ENCODE peak calls at places on chromosomes 1 and 21, in seven cellular contexts. R is K562, Y is SK-N-SH, M is tibial nerve, O is stomach, E is transverse colon, D is ovary. I is an unnamed sample.
A peak's percentile ranks its signal among the peaks of the same experiment; 100 is the strongest.

GRCh38 chr1:18938008-18938706 is 18.3 kb downstream of the IFFO2 start:
- DNase-seq in R (no peak), M (no peak), D (no peak), O (no peak), E (no peak), Y (no peak), I (no peak)

GRCh38 chr1:9561429-9561828 is 22.2 kb downstream of the SLC25A33 start:
- DNase-seq in M (no peak), E (peak; percentile 45), R (peak; percentile 33), D (no peak), Y (peak; percentile 30), O (no peak), I (no peak)

GRCh38 chr1:235953801-235954200 is 87.1 kb upstream of the LYST start:
- DNase-seq in M (no peak), Y (no peak), O (no peak), R (no peak), E (no peak), D (no peak), I (no peak)

GRCh38 chr1:208205216-208206013 is 38.8 kb downstream of the PLXNA2 start:
- DNase-seq in O (no peak), D (no peak), R (no peak), Y (peak; percentile 58), M (no peak), E (peak; percentile 67), I (no peak)

GRCh38 chr1:22142315-22143064 is 407 bp downstream of the WNT4 start:
- DNase-seq in O (peak; percentile 48), D (no peak), M (no peak), R (peak; percentile 41), E (peak; percentile 28), Y (peak; percentile 82), I (no peak)

GRCh38 chr1:23563003-23563402 is 3.7 kb upstream of the ID3 start:
- DNase-seq in Y (peak; percentile 43), R (no peak), M (no peak), D (no peak), E (no peak), O (no peak), I (no peak)

GRCh38 chr1:26814893-26815292 is 11.6 kb upstream of the ZDHHC18 start:
- DNase-seq in R (no peak), O (no peak), E (no peak), M (no peak), D (no peak), Y (no peak), I (no peak)

GRCh38 chr21:23695449-23695848 is 1911.8 kb downstream of the MRPL39 start:
- DNase-seq in D (no peak), Y (no peak), R (no peak), E (no peak), M (no peak), O (no peak), I (no peak)

GRCh38 chr1:205373022-205373421 is 16.3 kb upstream of the KLHDC8A start:
- DNase-seq in Y (no peak), E (no peak), R (no peak), D (no peak), M (no peak), O (no peak), I (peak; percentile 60)

GRCh38 chr1:48182441-48182840 is 40.1 kb upstream of the SLC5A9 start:
- DNase-seq in R (no peak), Y (no peak), O (no peak), M (no peak), E (no peak), D (no peak), I (no peak)

GRCh38 chr1:23478896-23479790 is 4.8 kb downstream of the ASAP3 start:
- DNase-seq in O (peak; percentile 86), M (peak; percentile 85), E (peak; percentile 38), R (peak; percentile 85), D (peak; percentile 63), Y (no peak), I (no peak)

GRCh38 chr1:223189903-223190724 is 47.1 kb upstream of the TLR5 start:
- DNase-seq in O (no peak), E (no peak), D (no peak), R (no peak), M (no peak), Y (no peak), I (no peak)

GRCh38 chr1:17719874-17720273 is 35.3 kb upstream of the ACTL8 start:
- DNase-seq in Y (no peak), O (no peak), E (no peak), D (no peak), R (no peak), M (no peak), I (no peak)

GRCh38 chr1:2183937-2184334 is 10.6 kb downstream of the FAAP20 start:
- DNase-seq in R (no peak), Y (no peak), O (no peak), M (no peak), D (no peak), E (no peak), I (no peak)

GRCh38 chr1:206032356-206033140 is 8.9 kb upstream of the CTSE start:
- DNase-seq in E (no peak), O (no peak), D (no peak), R (no peak), M (no peak), Y (no peak), I (no peak)

GRCh38 chr1:3837200-3837599 is 19.8 kb downstream of the CEP104 start:
- DNase-seq in Y (no peak), E (no peak), R (no peak), M (no peak), O (no peak), D (no peak), I (no peak)

GRCh38 chr1:94836891-94837290 is 16.7 kb downstream of the SLC44A3 start:
- DNase-seq in Y (no peak), D (no peak), E (no peak), O (no peak), M (no peak), R (no peak), I (no peak)

GRCh38 chr1:7561331-7561921 is 209.7 kb upstream of the VAMP3 start:
- DNase-seq in D (no peak), M (no peak), Y (peak; percentile 69), O (no peak), R (peak; percentile 67), E (no peak), I (no peak)

GRCh38 chr1:240611619-240612490 is at the start of gene GREM2:
- DNase-seq in M (peak; percentile 27), O (peak; percentile 58), E (peak; percentile 62), R (no peak), Y (peak; percentile 78), D (peak; percentile 77), I (peak; percentile 92)

GRCh38 chr1:54549181-54549924 is 1.3 kb downstream of the ACOT11 start:
- DNase-seq in R (peak; percentile 4), Y (no peak), E (no peak), M (no peak), O (no peak), D (no peak), I (no peak)

GRCh38 chr1:20483098-20483832 is 2.7 kb downstream of the CAMK2N1 start:
- DNase-seq in E (no peak), M (no peak), O (no peak), R (no peak), D (no peak), Y (no peak), I (no peak)

GRCh38 chr1:114208106-114208505 is 54.4 kb upstream of the SYT6 start:
- DNase-seq in O (no peak), D (no peak), Y (no peak), M (no peak), E (no peak), R (no peak), I (no peak)

GRCh38 chr1:230499496-230499895 is 73.4 kb upstream of the PGBD5 start:
- DNase-seq in D (no peak), R (no peak), M (no peak), Y (no peak), E (no peak), O (no peak), I (no peak)
- H3K27me3 ChIP-seq in D (no peaks in the 10 kb centered on the region), R (no peaks in the 10 kb centered on the region), M (no peaks in the 10 kb centered on the region), Y (no peaks in the 10 kb centered on the region), E (no peaks in the 10 kb centered on the region), O (no peaks in the 10 kb centered on the region), I (no peaks in the 10 kb centered on the region)

GRCh38 chr1:172467446-172467845 is 23.6 kb upstream of the PIGC start:
- DNase-seq in D (no peak), O (no peak), Y (no peak), E (no peak), R (no peak), M (no peak), I (no peak)
- TF ChIP-seq EP300 in D (no peak), O (no peak), Y (no peak), E (no peak), R (no peak), M (no peak), I (no peak)

GRCh38 chr1:40274331-40274730 is 16.3 kb downstream of the ZMPSTE24 start:
- DNase-seq in D (no peak), R (no peak), O (no peak), M (no peak), Y (no peak), E (no peak), I (no peak)

GRCh38 chr1:40273547-40274166 is 15.6 kb downstream of the ZMPSTE24 start:
- DNase-seq in Y (no peak), R (no peak), D (no peak), M (no peak), O (no peak), E (no peak), I (no peak)

GRCh38 chr1:40276122-40276521 is 18.1 kb downstream of the ZMPSTE24 start:
- DNase-seq in R (no peak), M (no peak), E (no peak), D (no peak), Y (no peak), O (no peak), I (no peak)

GRCh38 chr1:40270152-40270834 is 12.3 kb downstream of the ZMPSTE24 start:
- DNase-seq in D (no peak), O (no peak), M (no peak), E (no peak), R (no peak), Y (no peak), I (no peak)

GRCh38 chr1:40272653-40273213 is 14.7 kb downstream of the ZMPSTE24 start:
- DNase-seq in M (no peak), O (no peak), Y (no peak), R (no peak), D (no peak), E (no peak), I (no peak)
- H3K36me3 ChIP-seq in M (peaks cover 6% of the 10 kb centered on the region), O (peaks cover 93% of the 10 kb centered on the region), Y (peaks cover 64% of the 10 kb centered on the region), R (peaks cover 84% of the 10 kb centered on the region), D (peaks cover 2% of the 10 kb centered on the region), E (peaks cover 38% of the 10 kb centered on the region), I (peaks cover 86% of the 10 kb centered on the region)

DNA sequence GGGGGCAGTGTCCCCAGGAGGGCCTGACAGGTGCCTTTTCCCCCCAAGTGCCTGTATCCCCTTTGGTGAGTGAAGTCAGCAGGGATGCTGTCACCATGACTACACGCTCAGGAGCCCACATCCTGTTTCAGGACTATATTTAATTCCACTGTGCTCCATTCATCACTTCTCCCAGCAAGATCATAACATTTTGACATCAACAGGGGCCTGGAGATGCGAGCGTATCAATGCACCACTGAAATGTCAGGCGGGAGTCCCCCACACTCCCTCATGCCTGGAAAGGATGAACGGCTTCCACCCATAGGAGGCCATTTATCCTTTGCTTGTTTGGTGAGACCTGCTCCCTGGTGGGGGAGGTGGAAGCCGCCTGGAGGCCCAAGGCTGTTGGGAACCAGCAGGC is 119.1 kb downstream of the PTPRU start:
- DNase-seq in O (no peak), Y (no peak), R (no peak), E (no peak), D (no peak), M (no peak), I (no peak)
- H3K27me3 ChIP-seq in O (peaks cover 7% of the 10 kb centered on the region), Y (no peaks in the 10 kb centered on the region), R (peaks cover 17% of the 10 kb centered on the region), E (peaks cover 10% of the 10 kb centered on the region), D (no peaks in the 10 kb centered on the region), M (no peaks in the 10 kb centered on the region), I (peaks cover 67% of the 10 kb centered on the region)

I was measured in esophagus muscularis mucosa.